ENCODE peak calls at places on chromosomes 11 and 22, in nine cellular contexts. M is colonic mucosa, B is stomach, V is cardiac muscle cell, D is brain microvascular endothelial cell, W is testis, G is ascending aorta, J is heart left ventricle, C is breast epithelium. H is an unnamed sample.

GRCh38 chr11:26331911-26332571 is at the start of gene ANO3:
- DNase-seq in M (peak; percentile 31), C (no peak), W (peak; percentile 85), V (peak; percentile 89), G (no peak), J (peak; percentile 31), B (peak; percentile 57), D (peak; percentile 79), H (peak; percentile 79)

GRCh38 chr11:13635804-13636203 is 32.7 kb upstream of the FAR1 start:
- DNase-seq in W (no peak), V (no peak), M (no peak), J (no peak), G (no peak), B (no peak), C (no peak), D (no peak), H (no peak)

GRCh38 chr11:64971421-64972233 is at the start of gene MAJIN:
- DNase-seq in G (no peak), W (peak; percentile 84), J (peak; percentile 92), M (peak; percentile 92), V (peak; percentile 89), D (peak; percentile 55), B (peak; percentile 91), C (peak; percentile 47), H (peak; percentile 50)

GRCh38 chr11:92894197-92894596 is 75.3 kb upstream of the MTNR1B start:
- DNase-seq in D (no peak), M (no peak), B (no peak), C (no peak), J (no peak), W (no peak), V (no peak), G (no peak), H (no peak)

GRCh38 chr11:2027710-2028109 is 30.1 kb upstream of the H19 start:
- DNase-seq in D (no peak), M (no peak), G (no peak), W (no peak), J (no peak), V (no peak), C (no peak), B (no peak), H (no peak)

GRCh38 chr11:17828311-17828751 is 93.8 kb downstream of the KCNC1 start:
- DNase-seq in V (peak; percentile 46), M (peak; percentile 22), C (no peak), D (no peak), W (peak; percentile 68), B (peak; percentile 29), G (no peak), J (peak; percentile 79), H (peak; percentile 56)

GRCh38 chr22:41560095-41560487 is 719 bp upstream of the CSDC2 start:
- DNase-seq in V (no peak), J (peak; percentile 65), C (no peak), W (peak; percentile 38), B (no peak), M (no peak), G (no peak), D (no peak), H (no peak)

GRCh38 chr11:67539588-67539987 is 16.3 kb upstream of the CABP2 start:
- DNase-seq in J (no peak), V (no peak), D (no peak), W (peak; percentile 54), G (no peak), C (no peak), M (no peak), B (no peak), H (no peak)

GRCh38 chr11:132519226-132519860 is 1013.0 kb downstream of the OPCML start:
- DNase-seq in G (no peak), C (no peak), W (no peak), J (no peak), V (no peak), M (no peak), D (peak; percentile 4), B (no peak), H (no peak)

GRCh38 chr11:132520199-132520598 is 1012.1 kb downstream of the OPCML start:
- DNase-seq in J (no peak), V (no peak), M (no peak), G (no peak), D (no peak), B (no peak), C (no peak), W (no peak), H (no peak)

DNA sequence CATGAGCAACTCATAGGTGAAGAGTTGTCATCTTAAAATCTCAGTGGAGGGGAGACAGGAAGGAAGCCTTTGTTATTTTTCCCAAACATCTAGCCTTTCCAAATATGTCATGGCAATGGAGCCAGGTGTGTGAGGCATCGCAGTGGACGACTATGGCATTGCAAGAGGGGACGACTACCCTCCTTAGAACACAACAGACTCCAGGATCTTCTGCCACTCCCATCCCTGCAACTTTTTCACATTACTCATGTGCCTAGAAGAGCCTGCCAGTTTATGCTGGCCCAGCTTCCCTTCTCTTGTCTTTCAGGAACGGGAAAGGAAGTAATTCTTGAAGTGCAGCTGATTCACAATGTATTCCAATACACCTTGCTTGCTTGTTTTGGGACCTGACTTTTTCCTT is 1008.4 kb downstream of the OPCML start:
- DNase-seq in C (no peak), G (no peak), D (no peak), M (no peak), W (no peak), B (no peak), J (no peak), V (no peak), H (no peak)
- TF ChIP-seq CTCF in C (no peak), G (no peak), D (peak; percentile 9), M (no peak), W (no peak), B (no peak), J (no peak), V (no peak), H (no peak)

DNA sequence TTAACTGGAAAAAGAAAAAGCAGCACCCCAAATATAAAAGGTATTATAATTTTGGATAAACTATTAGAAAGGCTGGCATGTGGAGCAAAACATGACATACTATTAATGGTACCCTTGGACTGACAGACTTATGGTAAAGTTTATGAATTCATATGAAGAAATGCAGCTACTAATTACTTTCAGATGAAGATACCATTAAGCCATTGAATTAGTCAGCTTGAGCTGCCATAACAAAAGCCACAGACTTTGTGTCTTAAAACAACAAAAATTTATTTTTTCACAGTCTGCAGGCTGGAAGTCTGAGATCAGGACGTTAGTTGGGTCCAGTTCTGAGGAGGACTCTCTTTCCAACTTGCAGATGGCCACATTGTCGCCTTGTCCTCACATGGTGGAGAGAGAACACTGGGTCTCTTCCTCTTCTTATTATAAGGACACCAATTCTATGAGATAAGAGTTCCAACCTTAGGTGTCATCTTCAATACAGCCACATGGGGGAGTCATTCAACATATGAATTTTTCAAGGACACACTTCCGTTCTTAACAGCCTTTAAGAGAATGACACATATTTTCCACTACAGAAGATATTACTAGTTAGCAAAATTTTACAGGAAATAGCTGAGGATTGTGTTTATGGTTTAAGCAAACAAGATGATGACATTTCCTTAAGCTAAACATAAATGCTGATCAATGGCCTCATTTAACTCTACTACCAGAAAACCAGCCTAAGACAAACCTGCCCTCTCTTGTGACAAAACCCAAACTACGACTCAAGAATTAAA is 56.1 kb downstream of the DCUN1D5 start:
- DNase-seq in G (no peak), B (no peak), J (no peak), M (peak; percentile 64), D (peak; percentile 88), C (no peak), W (peak; percentile 49), V (peak; percentile 88), H (no peak)
- H3K27ac ChIP-seq in G (no peak overlapping the region), B (no peak overlapping the region), J (no peak overlapping the region), M (no peak overlapping the region), D (no peak overlapping the region), C (no peak overlapping the region), W (no peak overlapping the region), V (no peak overlapping the region), H (no peak overlapping the region)

DNA sequence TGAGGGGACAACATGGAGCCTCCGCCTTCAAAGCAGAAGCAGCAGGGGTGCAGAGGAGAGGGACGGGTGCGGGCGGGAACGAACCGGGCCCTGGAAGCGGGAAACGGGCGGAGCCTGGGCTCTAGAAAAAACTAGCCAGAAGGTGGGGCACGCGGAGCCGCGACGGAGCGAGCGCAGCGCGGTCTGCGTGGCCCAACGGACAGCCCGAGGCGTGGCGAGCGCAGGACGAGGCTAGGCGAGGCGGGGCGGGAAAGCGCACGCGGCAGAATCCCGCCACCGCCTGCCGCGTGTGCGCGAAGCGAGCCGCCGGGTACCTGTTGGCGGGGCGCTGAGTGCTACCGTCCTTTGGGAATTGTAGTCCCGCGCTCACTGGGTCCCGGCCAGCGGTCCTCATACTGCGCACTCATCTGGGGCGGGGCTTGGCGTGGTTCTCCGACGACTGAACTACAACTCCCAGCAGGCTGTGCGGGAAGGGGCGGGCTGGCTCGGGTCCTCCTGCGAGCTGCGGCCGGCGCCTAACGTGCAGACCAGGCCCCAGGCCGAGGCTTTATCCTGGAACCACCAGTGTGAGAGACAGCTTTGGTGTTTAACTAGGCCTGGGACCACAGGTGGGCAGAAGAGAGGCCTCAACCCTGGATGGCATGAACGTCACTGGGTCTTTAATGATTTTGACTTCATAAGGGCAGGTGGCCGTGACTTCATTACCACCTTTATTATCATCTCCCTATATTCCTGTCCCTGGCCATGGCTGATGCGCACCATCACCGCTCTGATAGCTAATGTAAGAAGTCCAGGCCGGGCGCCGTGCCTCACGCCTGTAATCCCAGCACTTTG is at the start of gene ATL3:
- DNase-seq in J (peak; percentile 98), G (peak; percentile 89), B (peak; percentile 99), V (peak; percentile 98), C (peak; percentile 96), W (peak; percentile 99), M (peak; percentile 98), D (peak; percentile 97), H (peak; percentile 97)
- TF ChIP-seq CTCF in J (peak; percentile 14), G (peak; percentile 20), B (no peak), V (peak; percentile 15), C (no peak), W (peak; percentile 15), M (no peak), D (peak; percentile 22), H (peak; percentile 36)

GRCh38 chr11:88354909-88355308 is 17.4 kb upstream of the CTSC start:
- DNase-seq in M (no peak), B (no peak), D (no peak), W (no peak), J (no peak), V (no peak), C (no peak), G (no peak), H (no peak)

GRCh38 chr11:88358040-88358431 is 20.5 kb upstream of the CTSC start:
- DNase-seq in D (no peak), G (no peak), V (no peak), W (no peak), J (no peak), M (no peak), C (no peak), B (no peak), H (no peak)

GRCh38 chr11:88359529-88359928 is 22.0 kb upstream of the CTSC start:
- DNase-seq in D (no peak), G (no peak), C (no peak), M (no peak), W (no peak), V (no peak), J (no peak), B (no peak), H (no peak)

GRCh38 chr11:88355887-88356286 is 18.4 kb upstream of the CTSC start:
- DNase-seq in B (no peak), J (no peak), V (no peak), W (no peak), M (no peak), D (no peak), C (no peak), G (no peak), H (no peak)

DNA sequence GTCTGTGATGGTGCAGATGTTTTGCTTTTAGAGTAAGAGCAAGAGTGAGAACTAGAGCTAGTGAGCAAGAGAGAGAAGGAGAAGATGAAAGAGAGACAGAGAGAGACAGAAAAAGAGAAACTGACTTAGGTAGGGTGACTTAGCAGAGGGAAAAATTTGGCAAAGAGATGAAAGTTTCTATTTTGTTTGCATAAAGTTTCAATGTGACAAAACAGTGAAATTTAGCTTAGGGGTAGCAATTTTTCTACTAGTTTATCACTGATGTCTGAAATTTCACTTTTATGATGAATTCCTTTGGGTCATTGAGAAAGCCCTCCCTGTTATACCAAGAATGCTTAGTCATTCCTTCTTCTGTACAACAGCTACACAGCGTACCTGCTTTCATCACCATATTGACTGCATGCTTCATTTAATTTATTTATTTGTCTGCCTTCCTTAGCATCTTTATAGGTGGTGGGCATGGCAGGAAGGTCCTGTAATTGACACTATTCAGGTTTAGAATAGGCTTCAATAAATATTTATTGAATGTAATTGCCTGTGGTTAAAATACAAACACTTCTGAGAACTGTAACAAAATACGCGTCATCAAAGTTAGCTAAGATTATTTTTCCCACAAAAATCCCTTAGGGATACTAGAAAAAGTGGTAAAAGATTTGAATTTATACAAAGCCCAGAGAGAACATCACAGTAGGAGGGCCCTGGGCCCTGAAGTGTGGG is 19.9 kb upstream of the CTSC start:
- DNase-seq in B (no peak), W (no peak), V (peak; percentile 76), M (no peak), C (no peak), G (no peak), D (peak; percentile 21), J (no peak), H (no peak)
- H3K27ac ChIP-seq in B (peak overlapping the region; percentile 44), W (peak overlapping the region; percentile 63), V (no peak overlapping the region), M (peak overlapping the region; percentile 6), C (no peak overlapping the region), G (no peak overlapping the region), D (peak overlapping the region; percentile 67), J (peak overlapping the region; percentile 13), H (no peak overlapping the region)